ENCODE peak calls at places on chromosomes 4 and X, in five cellular contexts. C is mammary epithelial cell, N is cardiac muscle cell, Z is endothelial cell of umbilical vein, F is GM23338. J is an unnamed sample.

GRCh38 chr4:183099537-183100297 is 660 bp downstream of the WWC2 start:
- DNase-seq in C (peak; percentile 35), N (no peak), Z (peak; percentile 38), F (peak; percentile 89), J (peak; percentile 76)

GRCh38 chr4:30610361-30610760 is 109.8 kb upstream of the PCDH7 start:
- DNase-seq in Z (no peak), N (peak; percentile 53), F (no peak), C (no peak), J (no peak)

GRCh38 chrX:108736509-108737479 is at the start of gene IRS4:
- DNase-seq in Z (peak; percentile 13), C (peak; percentile 16), N (peak; percentile 27), F (peak; percentile 90), J (no peak)

GRCh38 chr4:128720270-128720669 is 89.2 kb upstream of the JADE1 start:
- DNase-seq in N (no peak), Z (no peak), C (no peak), F (no peak), J (peak; percentile 54)

GRCh38 chrX:46876901-46877300 is 35.3 kb upstream of the JADE3 start:
- DNase-seq in Z (no peak), C (no peak), F (no peak), N (no peak), J (no peak)

GRCh38 chrX:150696264-150696789 is 3.1 kb downstream of the MTMR1 start:
- DNase-seq in F (no peak), C (no peak), Z (no peak), N (no peak), J (no peak)

GRCh38 chrX:2632533-2633504 is 58.3 kb upstream of the CD99 start:
- DNase-seq in N (no peak), Z (no peak), C (no peak), F (no peak), J (no peak)

GRCh38 chr4:112190684-112191083 is 40.9 kb upstream of the AP1AR start:
- DNase-seq in Z (no peak), N (no peak), C (no peak), F (no peak), J (no peak)

GRCh38 chr4:77911842-77912450 is 49.3 kb downstream of the MRPL1 start:
- DNase-seq in N (peak; percentile 11), F (no peak), Z (no peak), C (no peak), J (no peak)

GRCh38 chr4:179797718-179798117 is 2355.5 kb upstream of the AGA start:
- DNase-seq in N (no peak), F (no peak), Z (no peak), C (no peak), J (no peak)

GRCh38 chrX:68443155-68443868 is 10.0 kb upstream of the OPHN1 start:
- DNase-seq in F (no peak), C (peak; percentile 33), Z (peak; percentile 67), N (peak; percentile 18), J (no peak)

GRCh38 chrX:49270249-49270921 is 792 bp downstream of the PPP1R3F start:
- DNase-seq in N (peak; percentile 2), F (peak; percentile 13), C (no peak), Z (no peak), J (no peak)

GRCh38 chr4:17814140-17814539 is 3.4 kb downstream of the NCAPG start:
- DNase-seq in Z (peak; percentile 75), C (no peak), F (no peak), N (peak; percentile 69), J (no peak)

GRCh38 chrX:107691024-107691448 is 62.7 kb downstream of the PRPS1 start:
- DNase-seq in C (no peak), Z (no peak), F (no peak), N (no peak), J (no peak)

GRCh38 chr4:187849556-187850245 is 145.9 kb upstream of the ZFP42 start:
- DNase-seq in C (no peak), N (no peak), F (no peak), Z (no peak), J (no peak)

GRCh38 chrX:10582215-10582733 is 38.1 kb downstream of the MID1 start:
- DNase-seq in C (no peak), N (peak; percentile 53), Z (peak; percentile 73), F (no peak), J (no peak)

GRCh38 chrX:45767021-45767491 is 566.4 kb upstream of the DIPK2B start:
- DNase-seq in Z (peak; percentile 44), C (peak; percentile 75), F (no peak), N (peak; percentile 73), J (no peak)

GRCh38 chrX:7987160-7987992 is 60.2 kb upstream of the PNPLA4 start:
- DNase-seq in C (peak; percentile 32), F (no peak), N (no peak), Z (no peak), J (no peak)

GRCh38 chr4:128558896-128559669 is 250.4 kb upstream of the JADE1 start:
- DNase-seq in C (no peak), F (no peak), Z (peak; percentile 50), N (peak; percentile 55), J (no peak)

GRCh38 chr4:89661490-89661889 is 175.5 kb downstream of the SNCA start:
- DNase-seq in Z (peak; percentile 37), F (peak; percentile 71), C (peak; percentile 86), N (peak; percentile 66), J (no peak)

GRCh38 chr4:182577411-182577810 is 334.2 kb downstream of the TENM3 start:
- DNase-seq in Z (no peak), C (no peak), F (no peak), N (no peak), J (no peak)

GRCh38 chrX:122475306-122475705 is 708.8 kb upstream of the GRIA3 start:
- DNase-seq in Z (no peak), N (no peak), C (peak; percentile 47), F (no peak), J (no peak)

GRCh38 chr4:16194199-16194598 is 32.1 kb downstream of the TAPT1 start:
- DNase-seq in F (no peak), Z (no peak), N (peak; percentile 73), C (peak; percentile 46), J (no peak)

GRCh38 chrX:52424658-52425057 is 55.8 kb downstream of the XAGE2 start:
- DNase-seq in N (no peak), Z (no peak), F (no peak), C (peak; percentile 3), J (no peak)

GRCh38 chr4:118004088-118004487 is 30.2 kb upstream of the NDST3 start:
- DNase-seq in N (no peak), Z (no peak), F (no peak), C (no peak), J (no peak)

DNA sequence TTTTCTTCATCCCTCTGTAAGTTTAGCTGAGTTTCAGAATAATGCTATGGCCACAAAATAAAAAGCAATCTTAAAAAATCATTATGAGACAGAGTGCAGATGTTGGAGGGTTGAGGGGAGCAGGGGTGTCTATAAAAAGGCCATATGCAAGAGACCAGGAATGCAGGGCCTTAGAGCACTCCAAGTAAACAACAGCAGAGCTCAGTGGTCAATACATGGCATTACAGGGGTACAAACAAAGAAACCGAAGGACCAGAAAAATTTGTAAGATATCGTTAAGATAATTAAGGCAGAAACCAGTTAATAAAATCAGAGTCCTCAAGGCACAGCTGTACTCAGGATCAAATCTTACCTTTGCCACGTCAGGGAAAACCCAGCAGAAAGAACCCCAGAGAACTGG is 28.4 kb upstream of the NDST3 start:
- DNase-seq in N (no peak), C (no peak), Z (no peak), F (peak; percentile 36), J (no peak)
- TF ChIP-seq CTCF in N (no peak), C (no peak), Z (no peak), F (peak; percentile 49), J (no peak)

DNA sequence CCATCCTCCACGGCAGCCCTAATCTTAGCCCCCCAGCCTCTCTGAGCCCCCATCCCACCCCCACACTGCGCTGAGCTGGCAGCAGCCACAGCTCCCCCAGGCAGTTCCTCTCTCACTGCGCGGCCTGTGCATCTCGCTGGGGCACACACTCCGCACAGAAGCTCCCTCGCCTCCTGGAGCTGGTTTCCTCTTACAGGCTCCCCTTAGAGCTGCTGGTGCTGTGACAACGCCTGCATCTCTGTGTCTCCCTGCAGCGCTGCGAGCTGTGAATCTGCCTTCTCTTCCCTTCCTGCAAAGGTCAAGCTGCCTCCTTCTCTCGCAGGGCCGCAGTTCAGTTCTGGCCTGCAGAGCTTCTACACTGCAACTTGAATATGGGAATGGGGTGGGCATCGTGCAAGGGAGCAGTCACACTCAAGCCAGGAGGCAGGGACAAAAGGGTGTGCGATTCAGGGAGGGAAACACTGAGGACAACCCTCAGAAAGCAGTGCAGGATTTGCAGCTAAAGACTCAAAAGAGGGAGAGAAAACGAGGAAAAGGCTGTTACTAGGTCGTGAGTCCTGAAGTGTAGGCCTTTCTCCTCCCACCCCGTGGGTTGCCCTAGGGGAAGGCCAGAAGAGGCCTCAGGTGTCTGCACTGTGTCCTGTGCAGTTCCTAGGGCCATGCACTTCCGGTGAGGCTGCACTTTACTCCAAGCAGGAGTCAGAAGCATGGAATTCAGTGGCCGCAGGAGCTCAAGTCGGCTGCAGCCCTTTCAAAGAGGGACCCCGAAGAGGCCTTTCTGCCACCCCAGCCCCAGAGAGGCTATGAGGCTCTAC is 87.0 kb downstream of the BCOR start:
- DNase-seq in Z (no peak), N (no peak), C (no peak), F (no peak), J (no peak)
- H3K4me1 ChIP-seq in Z (peaks cover 26% of the 10 kb centered on the region), N (peaks cover 13% of the 10 kb centered on the region), C (peaks cover 7% of the 10 kb centered on the region), F (peaks cover 10% of the 10 kb centered on the region), J (peaks cover 20% of the 10 kb centered on the region)

DNA sequence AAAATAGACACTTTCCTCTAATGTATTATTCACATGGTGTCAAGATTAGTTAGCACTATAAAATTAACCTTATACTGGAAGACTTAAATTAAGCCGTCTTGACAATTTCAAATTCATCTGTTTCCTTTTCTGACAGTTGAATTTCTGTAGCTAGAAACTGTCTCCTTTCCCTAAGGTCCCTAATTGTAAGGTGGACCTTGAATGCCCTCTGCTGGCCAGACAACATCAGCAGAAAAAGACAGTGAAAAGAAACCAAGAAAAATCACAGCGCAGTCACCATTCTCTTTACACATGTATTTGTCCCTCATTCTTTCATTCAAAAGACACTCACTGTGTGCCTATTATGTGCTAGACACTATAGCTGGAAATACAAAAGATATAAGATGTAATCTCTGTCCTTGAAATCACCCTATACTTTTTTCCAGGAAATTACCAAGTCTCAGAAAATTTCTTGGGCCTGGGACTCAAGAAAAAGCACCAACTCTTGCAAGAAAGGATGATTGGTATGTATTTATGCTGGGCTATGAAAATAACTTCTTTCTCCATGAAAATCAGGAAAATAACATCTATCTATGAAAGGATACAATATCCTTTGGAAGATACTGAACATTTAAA is 32.7 kb upstream of the AMBN start:
- DNase-seq in C (peak; percentile 34), Z (peak; percentile 47), N (peak; percentile 66), F (peak; percentile 74), J (peak; percentile 61)
- TF ChIP-seq CTCF in C (peak; percentile 84), Z (peak; percentile 53), N (peak; percentile 84), F (peak; percentile 86), J (peak; percentile 83)

DNA sequence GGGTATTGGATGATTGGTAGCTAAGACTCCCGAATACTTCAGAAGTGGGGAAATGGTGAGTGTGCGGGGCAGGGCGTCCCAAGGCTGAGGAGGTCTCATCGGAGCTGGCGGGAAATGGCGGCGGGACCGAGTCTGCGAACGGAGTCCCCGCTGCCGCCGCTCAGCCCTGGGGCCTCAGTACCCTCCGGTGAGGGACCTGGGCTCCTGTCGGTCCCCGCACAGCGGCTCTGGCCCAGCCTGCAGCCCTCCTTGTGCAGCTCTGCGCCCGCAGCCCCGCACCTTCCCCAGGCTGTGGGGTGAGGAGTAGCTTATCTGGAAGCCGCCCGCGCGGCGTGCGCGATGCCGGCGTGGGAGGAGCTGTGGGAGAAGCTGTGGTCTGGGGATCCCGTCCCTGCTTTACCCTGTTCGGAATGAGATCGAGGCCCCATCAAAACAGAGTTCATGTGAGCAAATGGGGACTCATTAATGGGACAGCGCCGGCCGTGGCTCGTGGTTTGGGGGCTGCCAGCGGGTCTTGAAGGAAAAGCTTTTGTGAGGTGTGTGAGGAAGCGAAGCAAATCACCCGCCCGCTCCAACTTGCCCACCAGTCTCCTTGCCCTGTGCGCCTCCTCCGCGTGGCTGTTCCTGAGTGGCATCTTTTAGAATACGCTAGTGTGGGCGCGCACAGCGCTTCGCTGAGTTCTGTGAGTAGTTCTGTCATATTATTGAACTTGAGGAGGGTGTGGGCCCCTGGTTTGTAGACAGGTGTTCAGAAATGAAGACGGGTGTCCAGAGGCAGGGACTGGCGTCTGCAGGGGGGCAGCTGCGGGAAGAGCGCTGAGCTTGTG is 531 bp downstream of the ZNF141 start:
- DNase-seq in F (no peak), N (peak; percentile 61), Z (no peak), C (peak; percentile 4), J (peak; percentile 54)
- H3K4me1 ChIP-seq in F (peaks cover 10% of the 10 kb centered on the region), N (peaks cover 5% of the 10 kb centered on the region), Z (peaks cover 3% of the 10 kb centered on the region), C (peaks cover 12% of the 10 kb centered on the region), J (peaks cover 4% of the 10 kb centered on the region)

J was measured in Caco-2.